ENCODE peak calls at places on chromosome 19, in seven cellular contexts. S, P, I, X, B, V and E are unnamed samples.

GRCh38 chr19:5237939-5238480 is 102.6 kb downstream of the PTPRS start:
- ATAC-seq in V (no peak), X (no peak), I (no peak), P (no peak), B (no peak), S (peak), E (no peak)

GRCh38 chr19:722553-723101 is 13.9 kb downstream of the PALM start:
- ATAC-seq in P (no peak), X (peak), S (no peak), V (no peak), I (no peak), B (no peak), E (no peak)

GRCh38 chr19:50315773-50316448 is 13.3 kb downstream of the KCNC3 start:
- ATAC-seq in X (no peak), B (peak), V (peak), S (peak), I (peak), P (peak), E (peak)

GRCh38 chr19:47545061-47545948 is 27.6 kb downstream of the ZNF541 start:
- ATAC-seq in V (no peak), X (no peak), B (no peak), P (no peak), S (peak), I (no peak), E (no peak)

GRCh38 chr19:33156354-33156753 is 24.4 kb downstream of the WDR88 start:
- ATAC-seq in I (peak), P (no peak), V (no peak), S (no peak), B (no peak), X (no peak), E (no peak)

GRCh38 chr19:41570639-41571112 is 5.3 kb upstream of the CEACAM21 start:
- ATAC-seq in B (peak), X (peak), V (peak), I (peak), S (peak), P (peak), E (peak)

GRCh38 chr19:41318696-41319499 is 8.9 kb downstream of the CCDC97 start:
- ATAC-seq in P (peak), V (no peak), B (peak), I (no peak), X (no peak), S (no peak), E (peak)

GRCh38 chr19:51259348-51260245 is 8.7 kb downstream of the SIGLECL1 start:
- ATAC-seq in B (no peak), X (no peak), I (peak), P (no peak), S (no peak), V (peak), E (no peak)

GRCh38 chr19:47749326-47749725 is 4.0 kb downstream of the NOP53 start:
- ATAC-seq in I (no peak), B (no peak), V (no peak), S (no peak), X (no peak), P (no peak), E (no peak)

GRCh38 chr19:18663940-18664530 is 19.4 kb upstream of the CRTC1 start:
- ATAC-seq in S (no peak), V (peak), I (no peak), P (peak), X (no peak), B (no peak), E (no peak)

GRCh38 chr19:48490980-48491792 is 20.4 kb downstream of the LMTK3 start:
- ATAC-seq in B (no peak), S (no peak), I (peak), X (no peak), P (no peak), V (peak), E (no peak)

GRCh38 chr19:35612224-35612558 is 344 bp upstream of the HAUS5 start:
- ATAC-seq in B (no peak), X (no peak), P (no peak), S (no peak), V (no peak), I (no peak), E (no peak)

GRCh38 chr19:31099470-31100190 is 249.6 kb downstream of the TSHZ3 start:
- ATAC-seq in P (no peak), S (no peak), I (no peak), B (no peak), X (no peak), V (no peak), E (no peak)

GRCh38 chr19:19420570-19421301 is 15.3 kb downstream of the GATAD2A start:
- ATAC-seq in I (no peak), P (peak), V (peak), X (no peak), S (no peak), B (peak), E (peak)

GRCh38 chr19:15374796-15375440 is 4.7 kb downstream of the AKAP8 start:
- ATAC-seq in V (no peak), B (no peak), I (no peak), S (no peak), P (no peak), X (no peak), E (no peak)

GRCh38 chr19:38417146-38417543 is 8.9 kb downstream of the RASGRP4 start:
- ATAC-seq in B (no peak), S (no peak), X (no peak), P (no peak), V (no peak), I (no peak), E (no peak)

GRCh38 chr19:2042485-2043268 is 8.4 kb downstream of the MKNK2 start:
- ATAC-seq in V (no peak), P (no peak), B (no peak), X (no peak), I (peak), S (no peak), E (peak)

GRCh38 chr19:19418548-19419260 is 13.2 kb downstream of the GATAD2A start:
- ATAC-seq in V (peak), B (no peak), P (peak), X (no peak), I (peak), S (no peak), E (peak)